ENCODE peak calls at places on chromosomes 6 and 20, in five cellular contexts. Q, G, H, V and O are unnamed samples.

GRCh38 chr6:13250703-13251102 is 77.6 kb downstream of the TBC1D7 start:
- DNase-seq in Q (no peak), G (no peak), H (no peak), V (no peak), O (no peak)

GRCh38 chr20:21106171-21106694 is at the start of gene LINC00237:
- DNase-seq in Q (peak), G (no peak), H (no peak), V (no peak), O (no peak)

GRCh38 chr6:44731485-44732095 is 344.1 kb downstream of the CDC5L start:
- DNase-seq in Q (no peak), G (no peak), H (no peak), V (no peak), O (no peak)

GRCh38 chr6:84137989-84138575 is 89.4 kb downstream of the CEP162 start:
- DNase-seq in Q (no peak), G (peak), H (no peak), V (no peak), O (no peak)

GRCh38 chr6:69917834-69918233 is 51.5 kb downstream of the COL19A1 start:
- DNase-seq in Q (no peak), G (peak), H (peak), V (no peak), O (peak)

GRCh38 chr6:163790296-163790840 is 375.9 kb downstream of the QKI start:
- DNase-seq in Q (no peak), G (peak), H (no peak), V (no peak), O (no peak)

GRCh38 chr6:169970306-169970988 is 219.0 kb downstream of the ERMARD start:
- DNase-seq in Q (peak), G (no peak), H (no peak), V (no peak), O (no peak)

GRCh38 chr20:43034981-43035724 is 154.6 kb downstream of the PTPRT start:
- DNase-seq in Q (no peak), G (no peak), H (no peak), V (no peak), O (no peak)

GRCh38 chr6:33692760-33693158 is 18.7 kb downstream of the UQCC2 start:
- DNase-seq in Q (no peak), G (peak), H (no peak), V (no peak), O (no peak)

GRCh38 chr20:35135867-35136586 is 11.1 kb downstream of the EDEM2 start:
- DNase-seq in Q (no peak), G (peak), H (peak), V (peak), O (no peak)

GRCh38 chr6:49202923-49203322 is 260.1 kb downstream of the MMUT start:
- DNase-seq in Q (no peak), G (no peak), H (no peak), V (no peak), O (no peak)

GRCh38 chr6:38326837-38327236 is 312.9 kb downstream of the BTBD9 start:
- DNase-seq in Q (no peak), G (no peak), H (no peak), V (no peak), O (no peak)

GRCh38 chr6:24430086-24430485 is 27.4 kb downstream of the MRS2 start:
- DNase-seq in Q (no peak), G (peak), H (no peak), V (no peak), O (no peak)

GRCh38 chr6:71982385-71982784 is 96.0 kb downstream of the RIMS1 start:
- DNase-seq in Q (no peak), G (peak), H (no peak), V (no peak), O (peak)

GRCh38 chr20:35776513-35777101 is 4.8 kb downstream of the PHF20 start:
- DNase-seq in Q (peak), G (peak), H (peak), V (peak), O (no peak)

GRCh38 chr20:26276811-26277210 is 580.2 kb upstream of the ZNF337 start:
- DNase-seq in Q (peak), G (no peak), H (no peak), V (peak), O (no peak)

GRCh38 chr6:73766040-73766439 is 70.0 kb downstream of the CD109 start:
- DNase-seq in Q (no peak), G (no peak), H (no peak), V (no peak), O (no peak)

GRCh38 chr6:42251500-42251899 is 33.8 kb upstream of the MRPS10 start:
- DNase-seq in Q (no peak), G (peak), H (no peak), V (no peak), O (no peak)

GRCh38 chr20:59147197-59147596 is 16.4 kb upstream of the ZNF831 start:
- DNase-seq in Q (peak), G (no peak), H (no peak), V (no peak), O (no peak)

GRCh38 chr6:123967900-123968299 is 164.2 kb downstream of the NKAIN2 start:
- DNase-seq in Q (no peak), G (no peak), H (no peak), V (no peak), O (no peak)

DNA sequence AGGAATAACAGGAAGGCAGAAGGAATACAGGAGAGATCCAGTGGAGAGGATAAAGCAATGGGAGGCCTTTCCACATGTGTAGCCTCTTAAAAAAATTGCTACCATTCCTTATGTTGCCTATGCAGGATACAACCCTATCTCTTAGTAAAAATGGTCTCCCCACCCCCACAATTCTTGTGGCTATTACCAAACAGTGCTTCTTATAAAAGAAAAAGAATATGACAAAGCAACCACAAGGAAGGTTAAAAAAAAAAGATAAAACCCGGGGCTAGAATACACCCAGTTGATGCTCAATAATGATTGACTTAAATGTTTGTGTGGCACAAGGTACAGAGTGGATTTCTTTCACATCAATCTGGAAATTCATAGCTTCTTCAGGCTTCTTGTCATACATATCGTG is 250.9 kb downstream of the HIVEP2 start:
- DNase-seq in Q (no peak), G (peak), H (no peak), V (no peak), O (no peak)
- TF ChIP-seq RCOR1 in Q (no peak), G (no peak), H (no peak), V (no peak), O (no peak)

GRCh38 chr20:1934578-1935573 is 39.7 kb downstream of the SIRPA start:
- DNase-seq in Q (peak), G (peak), H (no peak), V (no peak), O (no peak)

GRCh38 chr20:1935696-1936366 is 40.6 kb downstream of the SIRPA start:
- DNase-seq in Q (peak), G (no peak), H (no peak), V (no peak), O (no peak)

GRCh38 chr20:1933465-1933870 is 38.3 kb downstream of the SIRPA start:
- DNase-seq in Q (peak), G (peak), H (no peak), V (no peak), O (no peak)

GRCh38 chr20:1932971-1933370 is 37.8 kb downstream of the SIRPA start:
- DNase-seq in Q (peak), G (no peak), H (no peak), V (no peak), O (no peak)

GRCh38 chr20:1934162-1934561 is 39.0 kb downstream of the SIRPA start:
- DNase-seq in Q (no peak), G (peak), H (no peak), V (no peak), O (no peak)
- TF ChIP-seq RCOR1 in Q (no peak), G (no peak), H (no peak), V (no peak), O (no peak)

DNA sequence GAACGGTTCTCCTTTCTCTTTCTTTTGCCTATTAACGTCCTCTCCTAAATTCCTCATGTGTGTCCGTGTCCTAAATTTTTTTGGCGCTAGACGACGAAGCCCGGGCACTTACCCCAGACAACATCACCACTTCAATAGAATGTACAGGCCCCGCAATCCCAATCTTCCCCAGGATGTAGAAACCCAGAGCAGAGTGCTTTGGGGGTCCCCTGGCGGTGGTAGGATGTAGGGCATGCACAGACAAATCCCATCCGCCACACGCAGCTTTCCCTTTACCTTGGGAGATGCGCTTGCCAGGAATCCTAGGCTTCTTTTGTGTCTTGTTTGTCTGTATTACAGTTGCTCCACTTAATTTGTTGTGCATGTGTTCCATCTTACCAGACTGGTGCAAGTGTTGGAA is 417.3 kb upstream of the ARID1B start:
- DNase-seq in Q (no peak), G (no peak), H (no peak), V (peak), O (no peak)
- TF ChIP-seq RCOR1 in Q (no peak), G (no peak), H (no peak), V (no peak), O (no peak)

DNA sequence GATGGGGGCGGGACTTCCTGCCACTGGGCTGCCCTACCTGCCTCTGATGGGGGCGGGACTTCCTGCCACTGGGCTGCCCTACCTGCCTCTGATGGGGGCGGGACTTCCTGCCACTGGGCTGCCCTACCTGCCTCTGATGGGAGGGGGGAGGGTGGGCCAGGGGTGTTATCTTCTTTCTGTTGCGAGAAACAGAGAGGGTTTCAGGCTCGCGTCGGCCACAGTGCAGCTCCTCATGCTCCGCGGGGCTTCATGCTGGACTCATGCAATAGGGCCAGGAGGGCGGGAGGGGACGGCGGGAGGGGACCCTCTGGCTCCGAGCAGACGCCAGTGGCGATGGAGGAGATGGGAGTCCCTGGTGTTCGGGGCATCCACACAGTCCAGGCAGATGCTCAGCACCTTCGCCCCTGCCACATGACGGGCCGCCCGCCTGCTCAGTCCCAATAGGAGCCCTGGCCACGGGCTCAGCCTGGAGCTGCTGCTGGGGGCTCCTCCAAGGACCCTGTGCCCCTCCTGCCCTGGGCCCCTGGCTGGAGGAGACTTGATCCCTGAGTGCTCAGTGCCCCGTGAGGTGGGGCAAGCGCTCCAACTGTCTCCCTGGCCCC is 48.8 kb upstream of the CHRNA4 start:
- DNase-seq in Q (no peak), G (no peak), H (no peak), V (no peak), O (no peak)
- TF ChIP-seq RCOR1 in Q (no peak), G (no peak), H (no peak), V (no peak), O (no peak)